ENCODE peak calls at places on chromosomes 3 and 15, in eight cellular contexts. O is Panc1, M is HepG2, W is HCT116, S is K562, K is GM23338, Y is GM12878, J is upper lobe of left lung. B is an unnamed sample.
A peak's percentile ranks its signal among the peaks of the same experiment; 100 is the strongest.

GRCh38 chr15:80052597-80053304 is 6.7 kb upstream of the ZFAND6 start:
- ATAC-seq in O (no peak), M (no peak), W (no peak), S (no peak), K (no peak), Y (peak; percentile 46), J (no peak), B (no peak)

GRCh38 chr3:128309026-128309425 is 155.7 kb downstream of the EEFSEC start:
- ATAC-seq in O (no peak), M (no peak), W (no peak), S (no peak), K (no peak), Y (no peak), J (no peak), B (no peak)

GRCh38 chr15:27258287-27258686 is 287.3 kb downstream of the GABRG3 start:
- ATAC-seq in O (no peak), M (no peak), W (no peak), S (no peak), K (peak; percentile 94), Y (no peak), J (no peak), B (no peak)

GRCh38 chr3:89955141-89955540 is 847.7 kb downstream of the EPHA3 start:
- ATAC-seq in O (no peak), M (no peak), W (no peak), S (no peak), K (no peak), Y (no peak), J (no peak), B (no peak)

GRCh38 chr15:84889991-84890669 is 5.7 kb downstream of the SLC28A1 start:
- ATAC-seq in O (no peak), M (no peak), W (no peak), S (peak; percentile 87), K (no peak), Y (no peak), J (no peak), B (no peak)

GRCh38 chr3:123385981-123386380 is 62.9 kb downstream of the ADCY5 start:
- ATAC-seq in O (peak; percentile 37), M (no peak), W (peak; percentile 81), S (no peak), K (no peak), Y (no peak), J (no peak), B (peak; percentile 45)

GRCh38 chr3:229262-229661 is 32.7 kb downstream of the CHL1 start:
- ATAC-seq in O (no peak), M (no peak), W (no peak), S (no peak), K (no peak), Y (no peak), J (no peak), B (no peak)

GRCh38 chr15:41024141-41024540 is 70.9 kb downstream of the CHAC1 start:
- ATAC-seq in O (no peak), M (no peak), W (no peak), S (no peak), K (no peak), Y (no peak), J (peak; percentile 79), B (peak; percentile 71)

GRCh38 chr15:63041982-63042878 is at the start of gene TPM1:
- ATAC-seq in O (peak; percentile 82), M (peak; percentile 89), W (no peak), S (no peak), K (peak; percentile 76), Y (peak; percentile 57), J (peak; percentile 89), B (peak; percentile 83)

GRCh38 chr3:156507285-156507684 is 47.6 kb downstream of the SSR3 start:
- ATAC-seq in O (no peak), M (no peak), W (no peak), S (no peak), K (no peak), Y (no peak), J (no peak), B (no peak)

GRCh38 chr3:179046497-179047353 is 24.9 kb downstream of the ZMAT3 start:
- ATAC-seq in O (no peak), M (peak; percentile 81), W (peak; percentile 68), S (peak; percentile 79), K (no peak), Y (peak; percentile 86), J (peak; percentile 8), B (no peak)

GRCh38 chr3:107846282-107846852 is 244.5 kb downstream of the CD47 start:
- ATAC-seq in O (peak; percentile 92), M (peak; percentile 97), W (peak; percentile 100), S (peak; percentile 89), K (peak; percentile 99), Y (peak; percentile 64), J (peak; percentile 86), B (no peak)

GRCh38 chr3:13638927-13639326 is 90.0 kb downstream of the FBLN2 start:
- ATAC-seq in O (no peak), M (no peak), W (no peak), S (no peak), K (no peak), Y (no peak), J (no peak), B (no peak)

GRCh38 chr15:52683585-52683984 is 4.4 kb upstream of the ATOSA start:
- ATAC-seq in O (no peak), M (no peak), W (no peak), S (no peak), K (no peak), Y (peak; percentile 62), J (no peak), B (no peak)

GRCh38 chr3:29515451-29515850 is 234.6 kb downstream of the RBMS3 start:
- ATAC-seq in O (no peak), M (no peak), W (no peak), S (no peak), K (peak; percentile 76), Y (peak; percentile 87), J (no peak), B (no peak)

DNA sequence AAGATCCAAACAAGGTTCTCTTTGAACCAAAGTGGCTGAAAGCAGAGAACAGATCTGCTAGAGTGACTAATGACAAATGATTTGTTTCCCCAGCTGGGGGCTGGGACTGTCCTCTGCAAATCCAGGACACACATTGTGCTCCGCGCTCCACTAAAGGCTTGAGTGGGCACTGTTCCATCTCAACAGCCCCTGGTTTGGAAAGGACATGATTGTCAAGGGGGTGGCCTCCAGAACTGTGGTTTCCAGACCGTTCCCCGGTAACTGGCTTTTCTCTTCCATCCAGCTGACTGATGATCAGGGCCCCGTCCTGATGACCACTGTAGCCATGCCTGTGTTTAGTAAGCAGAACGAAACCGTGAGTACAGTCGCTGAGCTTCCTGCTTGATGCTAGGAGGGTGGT is 91.0 kb downstream of the LRTM1 start:
- ATAC-seq in O (no peak), M (no peak), W (no peak), S (no peak), K (no peak), Y (no peak), J (no peak), B (no peak)
- TF ChIP-seq POLR2AphosphoS5 in O (no peak), M (no peak), W (no peak), S (no peak), K (no peak), Y (no peak), J (no peak), B (no peak)

DNA sequence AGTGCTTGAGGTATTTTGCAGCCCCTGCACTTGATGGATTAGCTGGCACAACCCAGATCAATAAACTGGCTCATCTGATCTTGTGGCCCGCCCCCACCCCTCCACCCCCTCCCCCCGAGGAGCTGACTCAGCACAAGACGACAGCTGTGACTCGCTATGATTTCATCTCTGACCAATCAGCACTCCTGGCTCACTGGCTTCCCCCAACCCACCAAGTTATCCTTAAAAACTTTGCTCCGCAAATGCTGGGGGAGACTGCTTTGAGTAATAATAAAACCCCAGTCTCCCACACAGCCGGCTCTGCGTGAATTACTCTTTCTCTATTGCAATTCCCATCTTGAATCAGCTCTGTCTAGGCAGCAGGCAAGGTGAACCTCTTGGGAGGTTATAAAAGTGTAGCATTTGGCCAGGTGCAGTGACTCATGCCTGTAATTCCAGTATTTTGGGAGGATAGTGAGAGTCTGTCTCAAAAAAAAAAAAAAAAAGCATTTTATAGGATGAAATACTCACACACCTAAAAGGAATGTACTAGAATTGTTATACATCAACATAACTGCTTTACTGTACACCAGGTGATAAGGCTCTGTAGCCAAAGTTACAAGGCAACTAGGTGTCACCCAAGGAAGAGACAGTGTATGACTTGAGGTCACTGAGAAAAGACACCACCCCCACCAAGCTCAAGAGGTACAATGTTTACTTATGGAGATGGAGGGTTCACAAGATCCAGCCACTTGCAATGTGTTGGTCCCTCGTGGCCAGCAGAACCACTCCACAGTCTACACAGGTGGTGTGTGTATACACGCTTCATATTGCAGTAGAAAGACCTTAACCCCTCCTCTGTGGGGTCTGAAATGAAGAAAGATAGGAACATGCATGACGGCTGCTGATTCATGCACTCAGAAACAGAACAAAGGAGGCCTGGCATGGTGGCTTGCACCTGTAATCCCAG is 8.6 kb downstream of the ZNF445 start:
- ATAC-seq in O (no peak), M (no peak), W (peak; percentile 77), S (peak; percentile 85), K (peak; percentile 83), Y (no peak), J (no peak), B (no peak)
- H3K4me1 ChIP-seq in O (no peaks in the 10 kb centered on the region), M (peaks cover 26% of the 10 kb centered on the region), W (peaks cover 8% of the 10 kb centered on the region), S (peaks cover 50% of the 10 kb centered on the region), K (peaks cover 15% of the 10 kb centered on the region), Y (peaks cover 2% of the 10 kb centered on the region), J (no peaks in the 10 kb centered on the region), B (no peaks in the 10 kb centered on the region)

GRCh38 chr3:106119691-106120090 is 250.9 kb upstream of the CBLB start:
- ATAC-seq in O (no peak), M (no peak), W (no peak), S (no peak), K (no peak), Y (peak; percentile 43), J (peak; percentile 69), B (no peak)

GRCh38 chr3:106116733-106117489 is 248.1 kb upstream of the CBLB start:
- ATAC-seq in O (no peak), M (no peak), W (no peak), S (no peak), K (no peak), Y (no peak), J (no peak), B (no peak)

GRCh38 chr3:106114848-106115247 is 246.0 kb upstream of the CBLB start:
- ATAC-seq in O (no peak), M (no peak), W (no peak), S (peak; percentile 71), K (no peak), Y (no peak), J (no peak), B (no peak)

GRCh38 chr3:106115557-106115956 is 246.7 kb upstream of the CBLB start:
- ATAC-seq in O (no peak), M (no peak), W (no peak), S (no peak), K (no peak), Y (no peak), J (no peak), B (no peak)

GRCh38 chr3:106117490-106117858 is 248.7 kb upstream of the CBLB start:
- ATAC-seq in O (no peak), M (no peak), W (no peak), S (peak; percentile 87), K (no peak), Y (no peak), J (no peak), B (no peak)
- TF ChIP-seq POLR2AphosphoS5 in O (no peak), M (no peak), W (no peak), S (no peak), K (no peak), Y (no peak), J (no peak), B (no peak)

DNA sequence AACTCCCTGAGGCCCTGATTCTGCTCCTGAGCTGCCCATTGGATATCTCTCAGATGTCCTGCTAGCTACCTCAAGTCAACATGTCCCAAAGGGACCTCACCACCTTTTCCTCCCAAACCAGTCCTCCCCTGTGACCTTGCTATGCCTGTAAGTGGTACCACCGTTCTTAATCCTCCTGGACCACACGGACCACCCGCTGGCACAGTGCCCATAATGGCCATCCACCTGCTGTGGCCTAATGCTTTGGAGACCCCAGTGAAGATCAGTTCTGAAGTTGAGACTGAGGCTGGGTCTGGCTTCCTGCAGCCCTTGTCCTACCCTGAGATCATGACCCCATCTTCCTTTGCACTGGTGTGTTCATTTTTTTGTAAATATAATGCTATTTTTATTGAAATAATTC is 15.0 kb upstream of the VPS8 start:
- ATAC-seq in O (peak; percentile 45), M (no peak), W (no peak), S (no peak), K (no peak), Y (no peak), J (no peak), B (no peak)
- H3K4me1 ChIP-seq in O (no peaks in the 10 kb centered on the region), M (no peaks in the 10 kb centered on the region), W (no peaks in the 10 kb centered on the region), S (no peaks in the 10 kb centered on the region), K (no peaks in the 10 kb centered on the region), Y (no peaks in the 10 kb centered on the region), J (no peaks in the 10 kb centered on the region), B (no peaks in the 10 kb centered on the region)

B was measured in gastroesophageal sphincter.